ENCODE peak calls at places on chromosomes 13 and 19, in six cellular contexts. B is psoas muscle, D is IMR-90, W is GM23338, C is mammary epithelial cell, Y is HCT116. A is an unnamed sample.

GRCh38 chr13:102768914-102769313 is 4.7 kb downstream of the TEX30 start:
- DNase-seq in B (no peak), Y (no peak), W (no peak), C (no peak), D (no peak), A (no peak)

GRCh38 chr13:109606404-109607028 is 179.9 kb downstream of the IRS2 start:
- DNase-seq in Y (no peak), W (no peak), C (no peak), D (no peak), B (no peak), A (no peak)

GRCh38 chr13:24052547-24052981 is 108.0 kb upstream of the SPATA13 start:
- DNase-seq in Y (no peak), D (peak), C (no peak), B (peak), W (no peak), A (no peak)

GRCh38 chr13:105735269-105735668 is 800.2 kb downstream of the EFNB2 start:
- DNase-seq in W (no peak), B (no peak), C (no peak), D (no peak), Y (no peak), A (no peak)

GRCh38 chr13:90230311-90230710 is 1117.2 kb upstream of the MIR17HG start:
- DNase-seq in C (no peak), D (no peak), B (no peak), W (no peak), Y (no peak), A (no peak)

GRCh38 chr13:47816835-47817234 is 184.2 kb downstream of the SUCLA2 start:
- DNase-seq in Y (no peak), B (no peak), C (no peak), D (no peak), W (peak), A (no peak)

GRCh38 chr19:47274891-47275865 is 493 bp downstream of the INAFM1 start:
- DNase-seq in Y (no peak), D (no peak), B (peak), W (peak), C (no peak), A (peak)

GRCh38 chr13:49840266-49840665 is 47.8 kb upstream of the KPNA3 start:
- DNase-seq in Y (no peak), D (peak), C (no peak), W (peak), B (no peak), A (no peak)

GRCh38 chr19:7987084-7987768 is 18.2 kb downstream of the ELAVL1 start:
- DNase-seq in D (no peak), Y (no peak), B (no peak), C (no peak), W (no peak), A (no peak)

GRCh38 chr19:33000510-33000909 is 28.5 kb downstream of the FAAP24 start:
- DNase-seq in D (no peak), W (no peak), B (no peak), Y (no peak), C (no peak), A (no peak)

GRCh38 chr13:110509971-110510786 is 51.3 kb downstream of the RAB20 start:
- DNase-seq in W (no peak), B (no peak), C (no peak), Y (no peak), D (peak), A (peak)

GRCh38 chr19:50967924-50968708 is 1.3 kb downstream of the KLK6 start:
- DNase-seq in Y (no peak), B (no peak), W (peak), C (peak), D (no peak), A (no peak)

GRCh38 chr19:2246801-2247361 is 2.2 kb upstream of the AMH start:
- DNase-seq in B (peak), W (no peak), D (peak), C (no peak), Y (no peak), A (no peak)

GRCh38 chr13:32254916-32255743 is 60.0 kb downstream of the ZAR1L start:
- DNase-seq in D (no peak), Y (no peak), C (peak), W (no peak), B (no peak), A (no peak)

GRCh38 chr13:33100876-33101275 is 84.7 kb downstream of the KL start:
- DNase-seq in D (no peak), C (no peak), B (no peak), W (no peak), Y (no peak), A (no peak)

GRCh38 chr19:31648347-31648746 is 299.1 kb upstream of the TSHZ3 start:
- DNase-seq in B (no peak), C (peak), W (no peak), Y (no peak), D (peak), A (no peak)

GRCh38 chr19:43950834-43951626 is at the start of gene ZNF221:
- DNase-seq in B (peak), Y (peak), W (peak), D (peak), C (peak), A (peak)

GRCh38 chr13:23552661-23553060 is 17.6 kb upstream of the TNFRSF19 start:
- DNase-seq in B (no peak), Y (no peak), W (no peak), D (no peak), C (no peak), A (no peak)

GRCh38 chr13:91133941-91134772 is 213.3 kb upstream of the MIR17HG start:
- DNase-seq in C (peak), Y (peak), W (peak), D (peak), B (no peak), A (peak)

GRCh38 chr19:43688059-43688763 is 18.2 kb upstream of the PLAUR start:
- DNase-seq in W (no peak), B (no peak), Y (no peak), D (no peak), C (no peak), A (no peak)

GRCh38 chr19:43704002-43704705 is 11.7 kb upstream of the IRGC start:
- DNase-seq in Y (no peak), C (no peak), D (no peak), W (no peak), B (no peak), A (no peak)

GRCh38 chr13:71722206-71722605 is 144.8 kb downstream of the DACH1 start:
- DNase-seq in C (peak), D (peak), B (no peak), W (no peak), Y (no peak), A (no peak)

GRCh38 chr13:40514797-40515196 is 151.6 kb downstream of the FOXO1 start:
- DNase-seq in W (no peak), B (no peak), C (no peak), Y (no peak), D (no peak), A (no peak)

GRCh38 chr13:57063007-57063406 is 77.7 kb upstream of the PRR20A start:
- DNase-seq in D (no peak), Y (no peak), C (no peak), W (peak), B (no peak), A (no peak)

GRCh38 chr13:94967183-94968039 is 255.1 kb upstream of the SOX21 start:
- DNase-seq in Y (no peak), B (peak), C (no peak), D (no peak), W (peak), A (peak)

GRCh38 chr13:40377783-40378182 is 288.7 kb downstream of the FOXO1 start:
- DNase-seq in D (no peak), B (no peak), W (no peak), Y (no peak), C (no peak), A (no peak)

GRCh38 chr19:5452594-5453565 is 2.3 kb upstream of the ZNRF4 start:
- DNase-seq in D (peak), Y (peak), W (peak), C (no peak), B (no peak), A (peak)

GRCh38 chr13:31927219-31927653 is 104.3 kb upstream of the FRY start:
- DNase-seq in C (no peak), Y (no peak), D (no peak), W (peak), B (no peak), A (no peak)

GRCh38 chr19:30132312-30133075 is 190.5 kb downstream of the URI1 start:
- DNase-seq in Y (no peak), W (peak), C (no peak), D (no peak), B (no peak), A (no peak)
- TF ChIP-seq CTCF in Y (no peak), W (peak), C (no peak), D (no peak), B (no peak), A (peak)

GRCh38 chr19:29878973-29879654 is 62.9 kb upstream of the URI1 start:
- DNase-seq in D (peak), Y (peak), B (no peak), W (peak), C (peak), A (no peak)

GRCh38 chr19:29880498-29881081 is 61.4 kb upstream of the URI1 start:
- DNase-seq in B (no peak), D (no peak), W (no peak), C (no peak), Y (no peak), A (no peak)

GRCh38 chr19:29879655-29879974 is 62.4 kb upstream of the URI1 start:
- DNase-seq in W (no peak), D (no peak), C (no peak), Y (no peak), B (no peak), A (no peak)

GRCh38 chr19:29882719-29883105 is 59.3 kb upstream of the URI1 start:
- DNase-seq in D (no peak), W (peak), B (no peak), C (no peak), Y (no peak), A (no peak)

DNA sequence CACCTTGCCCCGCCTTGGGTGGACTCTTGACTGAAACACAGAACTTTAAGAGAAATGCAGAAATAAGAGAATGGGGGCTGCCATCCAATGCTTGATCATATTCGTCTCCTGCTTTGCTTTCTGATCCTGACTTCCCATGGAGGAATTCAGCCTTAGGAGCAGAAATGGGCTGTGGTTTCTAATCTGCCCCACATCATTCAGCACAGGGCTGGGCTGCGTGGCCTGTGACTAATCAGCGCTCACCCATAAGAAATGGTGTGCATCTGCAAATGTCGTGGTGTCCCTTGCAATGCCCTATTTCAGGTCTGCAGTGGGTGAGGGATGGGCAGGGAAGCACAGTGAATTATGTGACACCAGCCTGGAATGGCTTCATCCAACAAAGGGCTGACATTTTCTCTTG is 60.7 kb upstream of the URI1 start:
- DNase-seq in D (peak), W (no peak), C (peak), Y (no peak), B (no peak), A (no peak)
- TF ChIP-seq CTCF in D (no peak), W (no peak), C (no peak), Y (no peak), B (no peak), A (no peak)

DNA sequence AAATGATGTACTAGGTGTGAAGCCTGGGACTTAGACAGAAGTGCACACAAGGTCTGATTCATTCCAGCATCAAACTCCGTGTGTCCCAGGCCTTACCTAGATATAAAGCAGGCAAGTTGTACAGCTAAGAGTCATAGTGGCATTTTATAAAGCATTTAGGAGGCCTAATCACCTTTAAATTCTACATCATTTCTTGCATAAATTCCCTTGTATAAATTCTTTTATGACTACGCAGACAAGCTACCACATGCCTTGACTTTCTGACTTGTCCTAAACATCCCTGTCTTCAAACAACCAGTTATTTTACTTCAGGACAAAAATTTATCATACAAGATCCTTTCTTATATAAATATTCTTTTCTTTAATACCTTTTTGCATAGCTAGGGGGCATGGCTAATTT is 22.5 kb downstream of the TMEM255B start:
- DNase-seq in W (no peak), C (peak), Y (no peak), D (no peak), B (no peak), A (no peak)
- TF ChIP-seq CTCF in W (no peak), C (no peak), Y (no peak), D (peak), B (no peak), A (no peak)

GRCh38 chr13:113138792-113139551 is 16.4 kb downstream of the F10 start:
- DNase-seq in Y (no peak), W (no peak), D (no peak), B (no peak), C (no peak), A (no peak)
- TF ChIP-seq CTCF in Y (no peak), W (no peak), D (no peak), B (no peak), C (no peak), A (no peak)

DNA sequence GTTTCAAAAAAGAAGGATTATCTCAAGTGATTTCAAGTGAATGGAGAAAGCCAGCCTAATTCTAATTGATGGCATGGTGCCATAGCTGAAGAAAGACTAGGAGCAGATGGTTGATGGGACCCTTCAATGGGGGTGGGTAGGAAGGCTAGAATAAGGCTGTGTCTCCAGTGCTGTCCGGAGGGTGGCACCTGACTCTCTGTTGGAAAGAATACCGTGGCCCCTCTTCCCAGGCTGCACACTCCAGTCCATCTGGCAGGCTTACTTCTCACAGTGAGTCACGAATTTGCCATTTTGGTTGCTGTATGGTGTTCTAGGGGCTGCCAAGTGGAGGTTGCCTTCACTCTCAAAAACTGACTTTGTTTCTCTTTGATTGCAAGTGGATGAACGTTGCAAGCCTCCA is 51.0 kb upstream of the GPR12 start:
- DNase-seq in C (no peak), W (no peak), B (no peak), Y (no peak), D (no peak), A (no peak)
- TF ChIP-seq CTCF in C (no peak), W (no peak), B (no peak), Y (no peak), D (no peak), A (no peak)

DNA sequence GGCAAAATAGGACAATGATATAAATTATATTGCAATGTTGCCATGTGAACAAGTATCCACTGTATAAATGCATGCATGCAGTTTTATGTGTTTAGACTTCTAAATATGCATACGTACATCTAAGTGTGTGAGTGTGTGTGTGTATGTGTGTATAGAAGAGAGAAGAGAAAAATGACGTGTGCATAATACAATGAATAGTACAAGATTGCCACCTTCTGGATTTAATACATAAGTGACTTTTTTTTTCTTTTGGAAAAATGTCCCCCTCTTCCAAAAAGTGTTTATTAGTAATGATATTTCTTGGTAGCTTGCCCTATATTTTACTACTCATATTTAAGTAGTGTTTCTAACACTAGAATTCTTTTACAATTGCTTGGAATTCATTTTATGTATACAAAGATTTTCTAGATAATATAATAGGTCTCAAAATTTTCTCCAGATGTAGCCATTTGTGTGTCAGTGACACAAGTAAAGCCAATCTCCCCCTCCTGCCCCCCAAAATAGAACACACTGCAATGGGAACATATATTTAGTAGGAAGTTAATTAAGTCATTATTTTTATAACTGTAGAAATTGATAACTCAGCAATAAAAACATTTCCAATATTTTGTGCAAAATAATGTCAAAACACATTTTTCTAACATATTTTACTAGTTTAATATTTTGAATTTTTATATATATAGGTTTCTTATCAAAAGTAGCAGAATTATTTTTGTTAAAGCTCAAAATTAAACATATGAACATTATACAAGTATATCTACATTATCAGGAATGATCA is 783.3 kb upstream of the ATXN8OS start:
- DNase-seq in C (no peak), D (no peak), B (no peak), Y (peak), W (peak), A (no peak)
- TF ChIP-seq CTCF in C (peak), D (no peak), B (no peak), Y (no peak), W (peak), A (no peak)

DNA sequence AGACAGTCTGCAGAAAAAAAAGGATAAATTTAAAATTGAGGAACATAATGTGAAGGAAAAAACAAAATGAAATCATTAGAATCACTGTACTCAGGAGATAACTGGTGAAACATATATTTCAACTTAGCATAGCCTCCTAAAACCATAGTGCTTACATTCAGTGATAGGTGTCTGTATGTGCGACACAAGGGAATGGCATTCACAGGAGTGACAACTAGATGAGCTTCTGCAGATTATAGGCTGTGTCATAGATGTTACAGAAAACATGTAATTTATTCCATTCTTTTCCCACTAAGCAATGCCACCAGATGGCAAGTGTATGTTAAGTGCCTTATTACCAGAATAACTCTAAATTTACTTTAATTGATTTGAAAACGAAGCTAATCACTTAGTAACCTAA is 960.0 kb upstream of the PCDH20 start:
- DNase-seq in B (no peak), C (no peak), Y (no peak), D (no peak), W (no peak), A (no peak)
- TF ChIP-seq CTCF in B (no peak), C (no peak), Y (no peak), D (no peak), W (no peak), A (no peak)

DNA sequence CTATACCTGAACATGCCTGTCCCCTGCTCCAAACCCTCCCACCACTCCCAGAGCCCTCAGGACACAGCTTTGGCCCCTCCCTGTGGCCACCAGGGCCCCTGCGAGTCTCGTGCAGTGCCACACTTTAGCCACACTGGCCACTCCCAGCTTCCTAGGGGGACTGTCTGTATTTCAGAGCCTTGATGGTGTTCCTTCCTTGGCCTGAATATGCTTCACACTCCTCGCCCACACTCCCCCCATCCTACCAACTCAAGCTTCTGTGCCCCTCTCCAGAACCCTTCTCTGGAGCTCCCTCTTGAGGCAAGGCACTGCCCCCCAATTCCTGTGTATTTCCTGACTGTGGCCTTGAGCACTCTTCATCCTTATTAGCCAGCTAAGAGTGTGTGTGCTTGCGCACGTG is 80.2 kb downstream of the DPF1 start:
- DNase-seq in B (no peak), Y (no peak), C (no peak), W (no peak), D (no peak), A (no peak)
- TF ChIP-seq CTCF in B (no peak), Y (peak), C (peak), W (peak), D (peak), A (no peak)

GRCh38 chr13:113981201-113981605 is 7.3 kb upstream of the C13orf46 start:
- DNase-seq in D (no peak), Y (peak), C (peak), W (no peak), B (peak), A (peak)
- TF ChIP-seq CTCF in D (no peak), Y (no peak), C (no peak), W (no peak), B (no peak), A (no peak)

GRCh38 chr19:3549816-3550215 is 7.6 kb downstream of the MFSD12 start:
- DNase-seq in C (no peak), D (no peak), Y (no peak), B (no peak), W (no peak), A (no peak)
- TF ChIP-seq CTCF in C (no peak), D (no peak), Y (no peak), B (no peak), W (no peak), A (no peak)